ENCODE peak calls at places on chromosomes 16 and 17, in seven cellular contexts. F is putamen; B is IMR-90; H is activated naive CD4-positive, alpha-beta T cell treated with anti-CD3 and anti-CD28 coated beads, Interleukin-2, amount 50 U/mL, for 16 hours; Q is kidney glomerular epithelial cell; D is upper lobe of right lung; X is effector memory CD8-positive, alpha-beta T cell. U is an unnamed sample.

GRCh38 chr17:71375948-71376347 is 744.9 kb upstream of the SOX9 start:
- DNase-seq in F (no peak), B (no peak), H (no peak), Q (no peak), D (no peak), X (no peak), U (no peak)

GRCh38 chr17:67467500-67468481 is 90.7 kb downstream of the PITPNC1 start:
- DNase-seq in F (no peak), B (no peak), H (no peak), Q (no peak), D (no peak), X (no peak), U (no peak)

GRCh38 chr17:77248216-77249054 is 107.7 kb downstream of the SEC14L1 start:
- DNase-seq in F (no peak), B (no peak), H (no peak), Q (no peak), D (no peak), X (no peak), U (no peak)

GRCh38 chr16:2512920-2513404 is 790 bp upstream of the ATP6V0C start:
- DNase-seq in F (no peak), B (no peak), H (no peak), Q (no peak), D (peak; percentile 69), X (peak; percentile 41), U (no peak)

GRCh38 chr17:16872836-16873653 is 98.9 kb downstream of the TNFRSF13B start:
- DNase-seq in F (no peak), B (no peak), H (peak; percentile 29), Q (no peak), D (peak; percentile 75), X (peak; percentile 10), U (peak; percentile 60)

GRCh38 chr16:2855536-2855935 is 2.4 kb downstream of the PRSS22 start:
- DNase-seq in F (no peak), B (no peak), H (no peak), Q (no peak), D (no peak), X (no peak), U (no peak)

GRCh38 chr16:24114876-24115275 is 141.3 kb upstream of the CACNG3 start:
- DNase-seq in F (no peak), B (no peak), H (no peak), Q (no peak), D (no peak), X (no peak), U (no peak)

GRCh38 chr17:11182430-11182829 is 58.6 kb upstream of the SHISA6 start:
- DNase-seq in F (no peak), B (no peak), H (no peak), Q (no peak), D (no peak), X (no peak), U (no peak)

GRCh38 chr16:69410285-69410990 is 14.0 kb upstream of the CYB5B start:
- DNase-seq in F (no peak), B (peak; percentile 83), H (no peak), Q (peak; percentile 62), D (no peak), X (no peak), U (peak; percentile 80)

GRCh38 chr17:13351046-13351445 is 250.7 kb downstream of the HS3ST3A1 start:
- DNase-seq in F (no peak), B (peak; percentile 69), H (no peak), Q (no peak), D (no peak), X (no peak), U (peak; percentile 19)